ENCODE peak calls at places on chromosome 2, in seven cellular contexts. L is adrenal gland; R is HuH-7; D is HS-5; Q is activated CD8-positive, alpha-beta memory T cell treated with anti-CD3 and anti-CD28 coated beads for 1 hour; I is EL; Y is CD4-positive, alpha-beta memory T cell. W is an unnamed sample.

GRCh38 chr2:14615701-14616100 is 16.8 kb upstream of the LRATD1 start:
- DNase-seq in I (no peak), Y (no peak), R (no peak), L (no peak), Q (no peak), D (no peak), W (no peak)

GRCh38 chr2:236688563-236689392 is 119.2 kb downstream of the ACKR3 start:
- DNase-seq in R (no peak), D (no peak), Y (no peak), L (no peak), Q (no peak), I (no peak), W (no peak)

GRCh38 chr2:23379220-23379695 is 5.7 kb upstream of the KLHL29 start:
- DNase-seq in L (no peak), R (no peak), I (no peak), D (no peak), Q (no peak), Y (no peak), W (no peak)

GRCh38 chr2:207561386-207562080 is 31.8 kb downstream of the CREB1 start:
- DNase-seq in I (peak; percentile 15), L (no peak), Q (no peak), Y (no peak), D (no peak), R (no peak), W (no peak)

GRCh38 chr2:183250472-183250871 is 126.2 kb downstream of the NUP35 start:
- DNase-seq in I (peak; percentile 2), Y (no peak), Q (no peak), D (no peak), R (no peak), L (no peak), W (no peak)

GRCh38 chr2:218849721-218850120 is 9.9 kb upstream of the WNT6 start:
- DNase-seq in D (no peak), R (no peak), Y (no peak), L (no peak), I (peak; percentile 58), Q (no peak), W (peak; percentile 89)

GRCh38 chr2:141941224-141941714 is 189.5 kb downstream of the LRP1B start:
- DNase-seq in R (no peak), D (no peak), Y (no peak), Q (no peak), L (no peak), I (no peak), W (no peak)

GRCh38 chr2:200345917-200346316 is 39.4 kb downstream of the SPATS2L start:
- DNase-seq in Q (no peak), L (no peak), D (no peak), R (no peak), I (no peak), Y (no peak), W (no peak)

GRCh38 chr2:101230541-101230993 is 22.1 kb upstream of the CNOT11 start:
- DNase-seq in Q (no peak), L (no peak), I (peak; percentile 21), Y (no peak), D (no peak), R (no peak), W (peak; percentile 63)

GRCh38 chr2:156435392-156435724 is 821 bp upstream of the GPD2 start:
- DNase-seq in R (peak; percentile 41), Q (no peak), L (no peak), I (no peak), D (no peak), Y (no peak), W (no peak)

GRCh38 chr2:239312741-239313246 is 88.0 kb downstream of the HDAC4 start:
- DNase-seq in I (no peak), Q (no peak), D (no peak), R (no peak), Y (no peak), L (peak; percentile 12), W (no peak)

GRCh38 chr2:54394392-54394791 is 61.7 kb upstream of the SPTBN1 start:
- DNase-seq in Q (no peak), R (no peak), Y (no peak), D (no peak), I (no peak), L (no peak), W (no peak)

GRCh38 chr2:114922076-114922475 is 479.6 kb downstream of the DPP10 start:
- DNase-seq in I (no peak), L (no peak), Y (no peak), D (no peak), R (no peak), Q (no peak), W (no peak)

GRCh38 chr2:217166241-217166640 is 306.4 kb upstream of the TNP1 start:
- DNase-seq in D (peak; percentile 11), I (peak; percentile 53), Q (no peak), Y (no peak), L (no peak), R (peak; percentile 15), W (peak; percentile 61)

W was measured in M059J.